ENCODE peak calls at places on chromosomes 1 and 21, in five cellular contexts. C is heart left ventricle; T is CD8-positive, alpha-beta T cell; Y is CD4-positive, alpha-beta T cell; Q is ovary. N is an unnamed sample.

GRCh38 chr1:195472298-195472697 is 1135.9 kb downstream of the KCNT2 start:
- DNase-seq in C (no peak), T (no peak), Y (no peak), Q (no peak), N (no peak)

GRCh38 chr1:110309768-110310167 is 29.4 kb upstream of the RBM15 start:
- DNase-seq in C (no peak), T (no peak), Y (no peak), Q (no peak), N (no peak)

GRCh38 chr1:162389021-162389818 is 7.7 kb downstream of the C1orf226 start:
- DNase-seq in C (no peak), T (no peak), Y (no peak), Q (no peak), N (no peak)

GRCh38 chr1:197391303-197392226 is 123.5 kb downstream of the CRB1 start:
- DNase-seq in C (no peak), T (no peak), Y (no peak), Q (no peak), N (no peak)

GRCh38 chr1:204255966-204256365 is 42.2 kb upstream of the GOLT1A start:
- DNase-seq in C (no peak), T (no peak), Y (no peak), Q (no peak), N (no peak)

GRCh38 chr1:93565496-93566221 is 116.0 kb downstream of the BCAR3 start:
- DNase-seq in C (no peak), T (no peak), Y (no peak), Q (no peak), N (no peak)

GRCh38 chr1:115112496-115113375 is 23.4 kb upstream of the TSPAN2 start:
- DNase-seq in C (peak; percentile 38), T (peak; percentile 71), Y (peak; percentile 56), Q (no peak), N (no peak)

GRCh38 chr1:29343908-29344307 is 107.6 kb downstream of the PTPRU start:
- DNase-seq in C (no peak), T (no peak), Y (no peak), Q (no peak), N (peak; percentile 49)

GRCh38 chr1:231512147-231512698 is 16.2 kb upstream of the TSNAX start:
- DNase-seq in C (no peak), T (no peak), Y (no peak), Q (no peak), N (no peak)

GRCh38 chr1:64192290-64192689 is 11.1 kb upstream of the UBE2U start:
- DNase-seq in C (no peak), T (no peak), Y (no peak), Q (no peak), N (no peak)

GRCh38 chr1:1210726-1211540 is 3.0 kb downstream of the TNFRSF4 start:
- DNase-seq in C (no peak), T (no peak), Y (no peak), Q (peak; percentile 14), N (no peak)

GRCh38 chr1:33300673-33301072 is 20.2 kb downstream of the A3GALT2 start:
- DNase-seq in C (no peak), T (no peak), Y (no peak), Q (peak; percentile 79), N (peak; percentile 95)

GRCh38 chr21:39082656-39083376 is 100.4 kb downstream of the PSMG1 start:
- DNase-seq in C (no peak), T (no peak), Y (no peak), Q (no peak), N (no peak)

GRCh38 chr1:50978144-50978851 is 8.3 kb downstream of the CDKN2C start:
- DNase-seq in C (peak; percentile 74), T (peak; percentile 19), Y (no peak), Q (peak; percentile 77), N (peak; percentile 83)

GRCh38 chr1:25610822-25611630 is 5.6 kb upstream of the MAN1C1 start:
- DNase-seq in C (no peak), T (peak; percentile 22), Y (no peak), Q (no peak), N (no peak)

GRCh38 chr1:221869759-221870158 is 127.9 kb upstream of the DUSP10 start:
- DNase-seq in C (no peak), T (no peak), Y (no peak), Q (no peak), N (no peak)

GRCh38 chr1:154697710-154698109 is 89.7 kb upstream of the ADAR start:
- DNase-seq in C (no peak), T (no peak), Y (no peak), Q (no peak), N (no peak)

GRCh38 chr1:39735731-39736130 is 3.0 kb upstream of the PPIE start:
- DNase-seq in C (no peak), T (no peak), Y (no peak), Q (no peak), N (no peak)

GRCh38 chr1:12552951-12553921 is 64.8 kb downstream of the DHRS3 start:
- DNase-seq in C (no peak), T (no peak), Y (no peak), Q (peak; percentile 37), N (peak; percentile 67)

GRCh38 chr1:189803364-189803763 is 674.3 kb downstream of the BRINP3 start:
- DNase-seq in C (no peak), T (no peak), Y (no peak), Q (no peak), N (no peak)

GRCh38 chr1:87149166-87150065 is 179.3 kb upstream of the LMO4 start:
- DNase-seq in C (no peak), T (no peak), Y (no peak), Q (no peak), N (no peak)

GRCh38 chr1:207805841-207806421 is 54.1 kb downstream of the CD46 start:
- DNase-seq in C (peak; percentile 79), T (no peak), Y (no peak), Q (peak; percentile 42), N (peak; percentile 96)

GRCh38 chr1:1069061-1069710 is 4.9 kb downstream of the RNF223 start:
- DNase-seq in C (peak; percentile 66), T (peak; percentile 97), Y (peak; percentile 89), Q (peak; percentile 81), N (no peak)

GRCh38 chr1:72064301-72064700 is 218.0 kb downstream of the NEGR1 start:
- DNase-seq in C (no peak), T (no peak), Y (no peak), Q (no peak), N (no peak)

GRCh38 chr1:226882631-226883409 is 12.4 kb downstream of the PSEN2 start:
- DNase-seq in C (no peak), T (no peak), Y (no peak), Q (no peak), N (no peak)

GRCh38 chr1:113456967-113457366 is 66.7 kb downstream of the MAGI3 start:
- DNase-seq in C (no peak), T (no peak), Y (no peak), Q (no peak), N (peak; percentile 66)

GRCh38 chr1:31574749-31575372 is 1.5 kb upstream of the TINAGL1 start:
- DNase-seq in C (no peak), T (no peak), Y (no peak), Q (no peak), N (no peak)
- H3K27ac ChIP-seq in C (peak overlapping the region; percentile 92), T (no peak overlapping the region), Y (no peak overlapping the region), Q (peak overlapping the region; percentile 41), N (peak overlapping the region; percentile 96)

GRCh38 chr1:3152143-3152542 is 83.1 kb downstream of the PRDM16 start:
- DNase-seq in C (no peak), T (no peak), Y (no peak), Q (no peak), N (no peak)

GRCh38 chr1:3151456-3151855 is 82.5 kb downstream of the PRDM16 start:
- DNase-seq in C (no peak), T (no peak), Y (no peak), Q (no peak), N (no peak)

GRCh38 chr1:3154081-3154795 is 85.2 kb downstream of the PRDM16 start:
- DNase-seq in C (no peak), T (no peak), Y (no peak), Q (no peak), N (no peak)

GRCh38 chr1:3155056-3155805 is 86.2 kb downstream of the PRDM16 start:
- DNase-seq in C (no peak), T (no peak), Y (no peak), Q (no peak), N (no peak)

DNA sequence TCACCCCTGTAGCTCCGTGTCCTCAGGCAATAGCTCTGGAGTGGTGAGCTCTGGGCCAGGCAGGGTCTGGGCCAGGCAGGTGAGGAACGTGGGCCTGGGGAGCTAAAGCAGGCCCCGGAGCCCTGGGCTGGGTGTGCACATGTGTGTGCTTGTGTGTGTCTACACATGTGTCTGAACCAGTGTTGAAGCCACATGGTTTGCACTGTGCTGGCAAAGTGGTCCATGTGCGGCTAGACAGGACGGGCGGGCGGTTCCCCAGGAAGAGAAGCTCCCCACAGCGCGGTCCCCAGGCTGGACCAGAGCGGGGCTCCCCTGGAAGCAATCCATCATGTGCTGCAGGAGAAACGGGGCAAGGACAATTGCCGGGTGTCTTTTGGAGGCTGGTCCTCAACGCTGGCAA is 84.2 kb downstream of the PRDM16 start:
- DNase-seq in C (no peak), T (no peak), Y (no peak), Q (no peak), N (no peak)
- H3K27me3 ChIP-seq in C (no peaks in the 10 kb centered on the region), T (no peaks in the 10 kb centered on the region), Y (peaks cover 25% of the 10 kb centered on the region), Q (no peaks in the 10 kb centered on the region), N (peaks cover 2% of the 10 kb centered on the region)

DNA sequence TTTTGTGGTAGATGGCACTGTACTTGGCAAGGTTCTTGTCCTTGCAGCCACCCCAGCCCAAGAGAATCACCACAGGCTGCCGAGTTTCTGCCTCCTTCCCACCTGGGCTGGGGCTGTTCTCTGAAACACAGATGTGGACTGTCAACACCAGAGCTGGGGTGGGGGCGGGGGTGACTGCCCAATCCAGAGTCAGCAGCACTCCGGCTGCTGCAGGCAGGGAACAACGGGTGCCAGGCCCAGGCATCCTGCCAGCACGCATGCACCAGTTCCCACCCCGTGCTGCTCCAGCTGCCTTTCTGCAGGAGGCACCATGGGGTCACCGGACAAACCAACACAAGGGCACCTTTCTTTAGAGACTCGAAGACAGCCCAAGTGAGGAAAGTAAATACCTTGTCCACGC is 14.1 kb downstream of the TMEM53 start:
- DNase-seq in C (peak; percentile 82), T (no peak), Y (no peak), Q (no peak), N (peak; percentile 90)
- H3K27ac ChIP-seq in C (no peak overlapping the region), T (no peak overlapping the region), Y (no peak overlapping the region), Q (no peak overlapping the region), N (no peak overlapping the region)

GRCh38 chr1:89475269-89475668 is 49.4 kb upstream of the LRRC8B start:
- DNase-seq in C (no peak), T (no peak), Y (no peak), Q (no peak), N (no peak)
- H3K27me3 ChIP-seq in C (no peaks in the 10 kb centered on the region), T (no peaks in the 10 kb centered on the region), Y (no peaks in the 10 kb centered on the region), Q (no peaks in the 10 kb centered on the region), N (no peaks in the 10 kb centered on the region)

GRCh38 chr1:229553621-229554120 is 4.8 kb downstream of the ABCB10 start:
- DNase-seq in C (no peak), T (no peak), Y (no peak), Q (no peak), N (no peak)
- H3K27ac ChIP-seq in C (no peak overlapping the region), T (no peak overlapping the region), Y (no peak overlapping the region), Q (no peak overlapping the region), N (no peak overlapping the region)

DNA sequence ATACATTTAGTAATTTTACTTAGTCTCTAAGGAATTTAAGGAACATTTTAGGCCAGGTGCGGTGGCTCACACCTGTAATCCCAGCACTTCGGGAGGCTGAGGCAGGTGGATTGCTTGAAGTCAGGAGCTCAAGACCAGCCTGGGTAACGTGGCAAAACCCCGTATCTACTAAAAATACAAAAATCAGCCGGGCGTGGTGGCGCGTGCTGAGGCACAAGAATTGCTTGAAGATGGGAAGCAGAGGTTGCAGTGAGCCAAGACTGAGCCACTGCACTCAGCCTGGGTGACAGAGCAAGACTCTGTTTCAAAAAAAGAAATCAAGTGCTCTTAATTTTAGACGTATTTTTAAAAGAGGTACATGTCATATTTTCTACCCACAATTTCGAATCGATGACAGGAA is 3.3 kb downstream of the NDC1 start:
- DNase-seq in C (no peak), T (no peak), Y (no peak), Q (no peak), N (no peak)
- H3K27me3 ChIP-seq in C (no peaks in the 10 kb centered on the region), T (no peaks in the 10 kb centered on the region), Y (no peaks in the 10 kb centered on the region), Q (no peaks in the 10 kb centered on the region), N (no peaks in the 10 kb centered on the region)